ENCODE peak calls at places on chromosomes 16 and 17, in four cellular contexts. T is activated naive CD8-positive, alpha-beta T cell treated with anti-CD3 and anti-CD28 coated beads, Interleukin-2, amount 50 U/mL, for 24 hours; M is lower leg skin; V is Daoy. D is an unnamed sample.

GRCh38 chr17:59371426-59372099 is 40.1 kb downstream of the YPEL2 start:
- DNase-seq in M (peak; percentile 89), V (no peak), T (no peak), D (no peak)

GRCh38 chr17:614637-615546 is 99.7 kb downstream of the VPS53 start:
- DNase-seq in M (no peak), T (no peak), V (no peak), D (no peak)

GRCh38 chr16:46632778-46633733 is 11.9 kb upstream of the SHCBP1 start:
- DNase-seq in T (no peak), V (no peak), M (no peak), D (no peak)

GRCh38 chr16:16025214-16025968 is 76.0 kb downstream of the ABCC1 start:
- DNase-seq in V (peak; percentile 95), T (peak; percentile 53), M (no peak), D (no peak)

GRCh38 chr16:49776085-49776501 is 79.8 kb downstream of the ZNF423 start:
- DNase-seq in V (peak; percentile 37), T (no peak), M (no peak), D (no peak)

GRCh38 chr16:84735846-84736586 is 36.2 kb downstream of the USP10 start:
- DNase-seq in V (peak; percentile 59), T (no peak), M (no peak), D (no peak)

GRCh38 chr17:62920300-62920699 is 45.7 kb upstream of the TANC2 start:
- DNase-seq in T (no peak), V (no peak), M (no peak), D (no peak)

GRCh38 chr17:76947771-76948170 is 79.6 kb downstream of the MGAT5B start:
- DNase-seq in T (no peak), M (no peak), V (no peak), D (no peak)

GRCh38 chr17:16446338-16446983 is 31.1 kb downstream of the TRPV2 start:
- DNase-seq in T (no peak), V (peak; percentile 38), M (no peak), D (no peak)

GRCh38 chr17:61412860-61413653 is 13.4 kb downstream of the TBX2 start:
- DNase-seq in M (peak; percentile 76), T (no peak), V (no peak), D (no peak)

GRCh38 chr16:75861981-75862380 is 135.7 kb upstream of the CPHXL start:
- DNase-seq in T (no peak), M (no peak), V (peak; percentile 5), D (no peak)

GRCh38 chr17:49894761-49895160 is 46.9 kb upstream of the TAC4 start:
- DNase-seq in V (no peak), M (peak; percentile 89), T (no peak), D (no peak)

GRCh38 chr16:57313509-57313908 is 29.0 kb upstream of the PLLP start:
- DNase-seq in T (no peak), M (no peak), V (no peak), D (no peak)

GRCh38 chr16:911101-911500 is 59.7 kb downstream of the LMF1 start:
- DNase-seq in V (no peak), M (no peak), T (no peak), D (no peak)

GRCh38 chr17:62701706-62702085 is 74.2 kb downstream of the MRC2 start:
- DNase-seq in T (no peak), V (no peak), M (no peak), D (no peak)

GRCh38 chr17:31095239-31096105 is 695 bp downstream of the NF1 start:
- DNase-seq in M (peak; percentile 90), T (peak; percentile 17), V (peak; percentile 48), D (peak; percentile 8)

GRCh38 chr17:77036841-77037381 is 103.9 kb upstream of the SEC14L1 start:
- DNase-seq in M (no peak), T (no peak), V (no peak), D (peak; percentile 24)

GRCh38 chr17:73137376-73137775 is 27.4 kb upstream of the SSTR2 start:
- DNase-seq in M (no peak), T (no peak), V (no peak), D (no peak)

GRCh38 chr16:4534151-4534790 is 4.3 kb downstream of the CDIP1 start:
- DNase-seq in T (no peak), V (no peak), M (no peak), D (no peak)

GRCh38 chr17:4375039-4375748 is 8.7 kb upstream of the UBE2G1 start:
- DNase-seq in T (peak; percentile 70), V (no peak), M (no peak), D (no peak)

GRCh38 chr16:58882292-58882691 is 148.2 kb upstream of the GOT2 start:
- DNase-seq in M (no peak), V (no peak), T (no peak), D (peak; percentile 58)

D was measured in GDM1.